ENCODE peak calls at places on chromosomes 5 and 9, in nine cellular contexts. L is stimulated activated naive CD4-positive, alpha-beta T cell; X is AG08395; G is ureter; E is activated CD8-positive, alpha-beta memory T cell treated with anti-CD3 and anti-CD28 coated beads for 24 hours; Y is stomach; I is fibroblast of gingiva; P is ELR; F is EL. Q is an unnamed sample.
A peak's percentile ranks its signal among the peaks of the same experiment; 100 is the strongest.

GRCh38 chr9:124210697-124211096 is 47.1 kb upstream of the NEK6 start:
- DNase-seq in Y (no peak), L (no peak), I (no peak), X (no peak), E (peak; percentile 53), P (peak; percentile 87), F (peak; percentile 10), G (no peak), Q (no peak)

GRCh38 chr5:21184566-21184965 is 1196.6 kb upstream of the CDH18 start:
- DNase-seq in I (peak; percentile 32), X (no peak), Y (no peak), L (no peak), F (no peak), E (no peak), G (no peak), P (no peak), Q (no peak)

GRCh38 chr5:103362211-103362610 is 103.6 kb downstream of the MACIR start:
- DNase-seq in L (no peak), F (peak; percentile 64), E (no peak), G (no peak), X (no peak), P (peak; percentile 69), I (no peak), Y (no peak), Q (no peak)

GRCh38 chr9:19976226-19976625 is 187.4 kb upstream of the SLC24A2 start:
- DNase-seq in F (no peak), P (peak; percentile 74), I (no peak), E (no peak), Y (no peak), X (no peak), G (no peak), L (no peak), Q (peak; percentile 70)

GRCh38 chr5:56561-57290 is 35.2 kb upstream of the PLEKHG4B start:
- DNase-seq in P (peak; percentile 50), L (no peak), E (peak; percentile 54), X (peak; percentile 45), F (peak; percentile 43), I (no peak), G (no peak), Y (no peak), Q (peak; percentile 72)

GRCh38 chr9:129422032-129422842 is 198.7 kb downstream of the C9orf50 start:
- DNase-seq in P (no peak), Y (no peak), E (no peak), X (no peak), G (no peak), I (no peak), F (no peak), L (no peak), Q (peak; percentile 10)

GRCh38 chr9:93911871-93912554 is 43.1 kb downstream of the BARX1 start:
- DNase-seq in I (no peak), G (no peak), P (no peak), Y (peak; percentile 39), E (no peak), F (no peak), X (no peak), L (no peak), Q (no peak)

GRCh38 chr9:122088880-122089567 is 4.1 kb downstream of the TTLL11 start:
- DNase-seq in E (peak; percentile 32), Y (no peak), I (no peak), X (no peak), G (no peak), F (no peak), L (no peak), P (no peak), Q (no peak)

GRCh38 chr9:69949396-69949795 is 94.3 kb upstream of the MAMDC2 start:
- DNase-seq in X (peak; percentile 30), F (peak; percentile 31), L (no peak), P (no peak), Y (no peak), E (no peak), G (no peak), I (peak; percentile 44), Q (no peak)

GRCh38 chr5:37668524-37669047 is 171.3 kb downstream of the GDNF start:
- DNase-seq in I (peak; percentile 81), F (peak; percentile 98), P (peak; percentile 99), L (no peak), X (peak; percentile 88), G (no peak), Y (peak; percentile 52), E (no peak), Q (peak; percentile 96)

GRCh38 chr9:21317956-21318923 is 13.1 kb upstream of the IFNA5 start:
- DNase-seq in I (peak; percentile 31), L (no peak), P (peak; percentile 72), G (no peak), X (peak; percentile 52), E (no peak), F (peak; percentile 52), Y (peak; percentile 45), Q (peak; percentile 25)

GRCh38 chr5:135327429-135328127 is 71.5 kb downstream of the MACROH2A1 start:
- DNase-seq in I (no peak), G (no peak), L (no peak), E (no peak), X (no peak), Y (no peak), F (no peak), P (no peak), Q (no peak)

GRCh38 chr5:117098094-117098493 is 523.5 kb upstream of the SEMA6A start:
- DNase-seq in I (no peak), G (no peak), F (no peak), L (no peak), E (no peak), P (no peak), X (no peak), Y (no peak), Q (no peak)

GRCh38 chr9:125233678-125234077 is 7.5 kb downstream of the HSPA5 start:
- DNase-seq in P (peak; percentile 99), X (peak; percentile 90), I (peak; percentile 96), F (peak; percentile 97), E (no peak), Y (no peak), G (no peak), L (no peak), Q (peak; percentile 93)

GRCh38 chr5:17182494-17182893 is 34.9 kb upstream of the BASP1 start:
- DNase-seq in F (peak; percentile 52), X (no peak), P (peak; percentile 90), G (no peak), I (no peak), Y (no peak), E (no peak), L (no peak), Q (peak; percentile 85)

GRCh38 chr9:76560481-76560891 is 101.5 kb downstream of the GCNT1 start:
- DNase-seq in L (no peak), P (peak; percentile 66), E (no peak), F (peak; percentile 82), Y (no peak), X (peak; percentile 38), G (no peak), I (peak; percentile 46), Q (peak; percentile 74)

GRCh38 chr9:84953252-84953773 is 283.8 kb downstream of the NTRK2 start:
- DNase-seq in F (no peak), L (no peak), E (no peak), P (no peak), X (no peak), G (no peak), Y (no peak), I (no peak), Q (peak; percentile 53)

GRCh38 chr5:149485655-149486615 is 65.3 kb downstream of the CSNK1A1 start:
- DNase-seq in F (peak; percentile 99), P (peak; percentile 100), X (peak; percentile 85), I (peak; percentile 98), E (no peak), L (no peak), G (peak; percentile 93), Y (peak; percentile 79), Q (peak; percentile 99)

GRCh38 chr5:179870403-179870903 is 11.8 kb upstream of the MRNIP start:
- DNase-seq in E (no peak), F (peak; percentile 32), L (no peak), X (no peak), P (peak; percentile 43), G (no peak), I (no peak), Y (peak; percentile 62), Q (no peak)

GRCh38 chr5:1324719-1325190 is 20.1 kb downstream of the CLPTM1L start:
- DNase-seq in L (no peak), P (no peak), E (no peak), F (no peak), G (no peak), X (no peak), Y (no peak), I (no peak), Q (no peak)

GRCh38 chr9:34521406-34522045 is 1.3 kb downstream of the ENHO start:
- DNase-seq in X (no peak), L (no peak), I (no peak), G (no peak), E (no peak), Y (no peak), P (no peak), F (no peak), Q (no peak)